ENCODE peak calls at places on chromosomes 5 and 9, in four cellular contexts. One of them, this sample, is unnamed.

GRCh38 chr9:127004946-127005769 is 90.6 kb downstream of the RALGPS1 start:
- DNase-seq in GM12878: peak
- DNase-seq in WTC11: no peak
- DNase-seq in K562: no peak
- DNase-seq in this sample: no peak

GRCh38 chr9:134371731-134372130 is 45.5 kb downstream of the RXRA start:
- DNase-seq in GM12878: no peak
- DNase-seq in WTC11: no peak
- DNase-seq in K562: no peak
- DNase-seq in this sample: no peak

GRCh38 chr5:112373888-112374287 is 45.2 kb downstream of the EPB41L4A start:
- DNase-seq in GM12878: no peak
- DNase-seq in WTC11: no peak
- DNase-seq in K562: no peak
- DNase-seq in this sample: no peak

GRCh38 chr5:144203750-144204596 is 33.3 kb downstream of the KCTD16 start:
- DNase-seq in GM12878: no peak
- DNase-seq in WTC11: peak
- DNase-seq in K562: peak
- DNase-seq in this sample: peak

GRCh38 chr9:90287567-90288274 is 354.9 kb downstream of the DIRAS2 start:
- DNase-seq in GM12878: peak
- DNase-seq in WTC11: peak
- DNase-seq in K562: no peak
- DNase-seq in this sample: no peak

GRCh38 chr9:14962193-14962899 is 52.1 kb upstream of the FREM1 start:
- DNase-seq in GM12878: no peak
- DNase-seq in WTC11: no peak
- DNase-seq in K562: no peak
- DNase-seq in this sample: no peak

GRCh38 chr5:141236516-141237313 is 8.5 kb upstream of the PCDHB15 start:
- DNase-seq in GM12878: no peak
- DNase-seq in WTC11: no peak
- DNase-seq in K562: no peak
- DNase-seq in this sample: no peak

GRCh38 chr9:75996726-75997125 is 106.3 kb downstream of the PCSK5 start:
- DNase-seq in GM12878: no peak
- DNase-seq in WTC11: no peak
- DNase-seq in K562: no peak
- DNase-seq in this sample: peak

GRCh38 chr9:98117984-98118639 is 910 bp downstream of the TRIM14 start:
- DNase-seq in GM12878: no peak
- DNase-seq in WTC11: no peak
- DNase-seq in K562: peak
- DNase-seq in this sample: peak

GRCh38 chr5:36688722-36689121 is 82.3 kb downstream of the SLC1A3 start:
- DNase-seq in GM12878: no peak
- DNase-seq in WTC11: peak
- DNase-seq in K562: peak
- DNase-seq in this sample: peak

GRCh38 chr9:22228542-22228941 is 218.1 kb upstream of the DMRTA1 start:
- DNase-seq in GM12878: no peak
- DNase-seq in WTC11: no peak
- DNase-seq in K562: no peak
- DNase-seq in this sample: no peak

GRCh38 chr5:162503796-162504195 is 436.2 kb downstream of the GABRG2 start:
- DNase-seq in GM12878: no peak
- DNase-seq in WTC11: no peak
- DNase-seq in K562: no peak
- DNase-seq in this sample: no peak

GRCh38 chr5:154857534-154858250 is 735 bp upstream of the CNOT8 start:
- DNase-seq in GM12878: peak
- DNase-seq in WTC11: peak
- DNase-seq in K562: peak
- DNase-seq in this sample: peak

GRCh38 chr5:149238540-149238939 is 33.1 kb upstream of the AFAP1L1 start:
- DNase-seq in GM12878: no peak
- DNase-seq in WTC11: no peak
- DNase-seq in K562: no peak
- DNase-seq in this sample: no peak

GRCh38 chr9:127285957-127286356 is 21.4 kb downstream of the GARNL3 start:
- DNase-seq in GM12878: no peak
- DNase-seq in WTC11: no peak
- DNase-seq in K562: no peak
- DNase-seq in this sample: peak

GRCh38 chr5:32450952-32451351 is 6.4 kb upstream of the ZFR start:
- DNase-seq in GM12878: no peak
- DNase-seq in WTC11: no peak
- DNase-seq in K562: peak
- DNase-seq in this sample: peak

GRCh38 chr5:121006206-121006605 is 542.1 kb downstream of the PRR16 start:
- DNase-seq in GM12878: no peak
- DNase-seq in WTC11: no peak
- DNase-seq in K562: no peak
- DNase-seq in this sample: no peak

GRCh38 chr9:103444157-103444556 is 449.0 kb downstream of the CYLC2 start:
- DNase-seq in GM12878: no peak
- DNase-seq in WTC11: no peak
- DNase-seq in K562: no peak
- DNase-seq in this sample: no peak

GRCh38 chr9:137311971-137312851 is 10.1 kb upstream of the NRARP start:
- DNase-seq in GM12878: no peak
- DNase-seq in WTC11: no peak
- DNase-seq in K562: no peak
- DNase-seq in this sample: no peak

GRCh38 chr5:198941-199820 is 7.9 kb downstream of the LRRC14B start:
- DNase-seq in GM12878: no peak
- DNase-seq in WTC11: no peak
- DNase-seq in K562: no peak
- DNase-seq in this sample: no peak

GRCh38 chr5:109038209-109038840 is 290.6 kb downstream of the FER start:
- DNase-seq in GM12878: no peak
- DNase-seq in WTC11: no peak
- DNase-seq in K562: no peak
- DNase-seq in this sample: no peak

GRCh38 chr9:137064027-137064879 is 6.1 kb downstream of the SAPCD2 start:
- DNase-seq in GM12878: no peak
- DNase-seq in WTC11: peak
- DNase-seq in K562: peak
- DNase-seq in this sample: peak

GRCh38 chr5:154986151-154986550 is 27.4 kb upstream of the KIF4B start:
- DNase-seq in GM12878: no peak
- DNase-seq in WTC11: no peak
- DNase-seq in K562: no peak
- DNase-seq in this sample: no peak

GRCh38 chr9:89311346-89312153 is 555 bp downstream of the CKS2 start:
- DNase-seq in GM12878: no peak
- DNase-seq in WTC11: no peak
- DNase-seq in K562: no peak
- DNase-seq in this sample: no peak

GRCh38 chr5:5304361-5305035 is 118.0 kb upstream of the ICE1 start:
- DNase-seq in GM12878: no peak
- DNase-seq in WTC11: no peak
- DNase-seq in K562: no peak
- DNase-seq in this sample: no peak

GRCh38 chr5:176530983-176531901 is 6.0 kb downstream of the RNF44 start:
- DNase-seq in GM12878: no peak
- DNase-seq in WTC11: no peak
- DNase-seq in K562: no peak
- DNase-seq in this sample: no peak

GRCh38 chr9:137255448-137256114 is 454 bp downstream of the NELFB start:
- DNase-seq in GM12878: no peak
- DNase-seq in WTC11: peak
- DNase-seq in K562: peak
- DNase-seq in this sample: peak

GRCh38 chr9:126248680-126249079 is 77.9 kb upstream of the MVB12B start:
- DNase-seq in GM12878: no peak
- DNase-seq in WTC11: no peak
- DNase-seq in K562: no peak
- DNase-seq in this sample: no peak

GRCh38 chr5:3538886-3539285 is 56.7 kb upstream of the IRX1 start:
- DNase-seq in GM12878: no peak
- DNase-seq in WTC11: no peak
- DNase-seq in K562: no peak
- DNase-seq in this sample: no peak

GRCh38 chr9:127353882-127354281 is 43.1 kb upstream of the SLC2A8 start:
- DNase-seq in GM12878: no peak
- DNase-seq in WTC11: peak
- DNase-seq in K562: no peak
- DNase-seq in this sample: no peak

GRCh38 chr5:79873216-79873615 is 117.8 kb downstream of the MTX3 start:
- DNase-seq in GM12878: no peak
- DNase-seq in WTC11: no peak
- DNase-seq in K562: no peak
- DNase-seq in this sample: no peak

GRCh38 chr5:142873831-142874230 is 103.7 kb downstream of the ARHGAP26 start:
- DNase-seq in GM12878: no peak
- DNase-seq in WTC11: no peak
- DNase-seq in K562: no peak
- DNase-seq in this sample: no peak

GRCh38 chr5:79834420-79835219 is 145.0 kb downstream of the CMYA5 start:
- DNase-seq in GM12878: no peak
- DNase-seq in WTC11: no peak
- DNase-seq in K562: no peak
- DNase-seq in this sample: no peak

GRCh38 chr9:125426926-125427325 is 165.3 kb downstream of the GAPVD1 start:
- DNase-seq in GM12878: no peak
- DNase-seq in WTC11: no peak
- DNase-seq in K562: no peak
- DNase-seq in this sample: no peak

GRCh38 chr5:97534166-97534565 is 351.1 kb upstream of the RIOK2 start:
- DNase-seq in GM12878: no peak
- DNase-seq in WTC11: no peak
- DNase-seq in K562: peak
- DNase-seq in this sample: peak

GRCh38 chr5:101637599-101637998 is 658.5 kb downstream of the SLCO4C1 start:
- DNase-seq in GM12878: no peak
- DNase-seq in WTC11: no peak
- DNase-seq in K562: no peak
- DNase-seq in this sample: no peak

GRCh38 chr5:154098465-154098864 is 59.7 kb downstream of the MFAP3 start:
- DNase-seq in GM12878: no peak
- DNase-seq in WTC11: no peak
- DNase-seq in K562: no peak
- DNase-seq in this sample: no peak

GRCh38 chr5:140157032-140157781 is 17.8 kb upstream of the CYSTM1 start:
- DNase-seq in GM12878: peak
- DNase-seq in WTC11: peak
- DNase-seq in K562: peak
- DNase-seq in this sample: peak

GRCh38 chr9:34717996-34718614 is 8.2 kb upstream of the CCL21 start:
- DNase-seq in GM12878: no peak
- DNase-seq in WTC11: no peak
- DNase-seq in K562: no peak
- DNase-seq in this sample: no peak

GRCh38 chr5:68331202-68332108 is 115.9 kb downstream of the PIK3R1 start:
- DNase-seq in GM12878: no peak
- DNase-seq in WTC11: no peak
- DNase-seq in K562: peak
- DNase-seq in this sample: peak
- TF ChIP-seq ETV6 in GM12878: no peak
- TF ChIP-seq ETV6 in WTC11: no peak
- TF ChIP-seq ETV6 in K562: no peak
- TF ChIP-seq ETV6 in this sample: no peak

DNA sequence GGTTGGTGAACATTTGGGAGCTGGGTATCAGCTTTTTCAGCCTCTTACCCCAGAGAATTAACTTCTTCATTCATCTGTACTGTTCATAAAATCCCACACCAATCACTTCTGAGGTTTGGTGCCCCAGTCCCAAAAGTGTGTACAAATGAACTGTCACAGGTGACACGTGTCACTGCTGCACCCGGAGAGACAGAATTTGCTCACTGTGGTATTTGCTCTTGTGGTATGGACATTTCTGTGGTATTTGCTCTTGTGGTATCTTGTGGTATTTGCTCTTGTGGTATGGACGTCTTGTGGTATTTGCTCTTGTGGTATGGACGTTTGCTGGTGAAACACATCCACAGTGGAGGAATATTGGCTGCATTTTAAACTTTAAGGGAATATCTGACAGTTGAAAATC is 214.9 kb upstream of the DAP start:
- DNase-seq in GM12878: no peak
- DNase-seq in WTC11: no peak
- DNase-seq in K562: no peak
- DNase-seq in this sample: no peak
- TF ChIP-seq MAX in GM12878: no peak
- TF ChIP-seq MAX in WTC11: no peak
- TF ChIP-seq MAX in K562: no peak
- TF ChIP-seq MAX in this sample: no peak

GRCh38 chr9:112699230-112699629 is 18.7 kb downstream of the INIP start:
- DNase-seq in GM12878: no peak
- DNase-seq in WTC11: no peak
- DNase-seq in K562: no peak
- DNase-seq in this sample: no peak

GRCh38 chr9:112689341-112689740 is 28.6 kb downstream of the INIP start:
- DNase-seq in GM12878: no peak
- DNase-seq in WTC11: no peak
- DNase-seq in K562: no peak
- DNase-seq in this sample: no peak

GRCh38 chr9:112700080-112700479 is 17.8 kb downstream of the INIP start:
- DNase-seq in GM12878: no peak
- DNase-seq in WTC11: no peak
- DNase-seq in K562: no peak
- DNase-seq in this sample: peak

GRCh38 chr9:112696461-112696860 is 21.5 kb downstream of the INIP start:
- DNase-seq in GM12878: no peak
- DNase-seq in WTC11: no peak
- DNase-seq in K562: no peak
- DNase-seq in this sample: no peak

GRCh38 chr9:112694910-112695555 is 22.9 kb downstream of the INIP start:
- DNase-seq in GM12878: no peak
- DNase-seq in WTC11: no peak
- DNase-seq in K562: no peak
- DNase-seq in this sample: no peak
- TF ChIP-seq ETV6 in GM12878: no peak
- TF ChIP-seq ETV6 in WTC11: no peak
- TF ChIP-seq ETV6 in K562: no peak
- TF ChIP-seq ETV6 in this sample: no peak

DNA sequence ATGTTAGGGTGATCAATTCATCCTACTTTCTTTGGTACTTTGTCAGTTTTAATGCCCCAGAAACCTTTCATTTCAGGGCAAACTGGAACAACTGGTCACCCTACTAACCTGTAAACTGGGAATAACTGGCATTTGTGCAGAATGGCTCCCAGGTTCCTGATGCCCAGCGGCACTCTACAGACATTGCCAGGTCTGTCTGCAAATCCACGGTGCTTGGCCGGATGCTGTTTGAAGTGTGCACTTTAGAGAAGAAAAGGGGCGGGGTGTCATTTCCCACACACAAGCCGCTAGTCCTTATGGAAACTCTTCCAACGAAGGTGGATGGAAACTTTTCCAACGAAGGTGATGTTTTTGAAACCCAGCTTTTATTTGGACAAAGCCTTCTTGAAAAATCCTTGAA is 49.9 kb upstream of the OTULINL start:
- DNase-seq in GM12878: no peak
- DNase-seq in WTC11: no peak
- DNase-seq in K562: no peak
- DNase-seq in this sample: no peak
- TF ChIP-seq MAX in GM12878: no peak
- TF ChIP-seq MAX in WTC11: no peak
- TF ChIP-seq MAX in K562: no peak
- TF ChIP-seq MAX in this sample: no peak